ENCODE peak calls at places on chromosome 1, in seven cellular contexts. H is T-helper 2 cell; Q is AG09309; X is endothelial cell; A is stimulated activated CD4-positive, alpha-beta T cell treated with anti-CD3 and anti-CD28 coated beads, Interleukin-15, amount 100 ng/mL, for 1 hour; U is substantia nigra; G is esophagus squamous epithelium. J is an unnamed sample.

GRCh38 chr1:155049651-155050559 is 1.2 kb upstream of the ADAM15 start:
- DNase-seq in Q (no peak), U (no peak), G (no peak), X (no peak), A (no peak), H (no peak), J (no peak)

GRCh38 chr1:158008630-158009029 is 15.2 kb downstream of the KIRREL1 start:
- DNase-seq in A (no peak), H (no peak), X (no peak), U (no peak), Q (no peak), G (no peak), J (no peak)

GRCh38 chr1:21099034-21099868 is 77.4 kb downstream of the EIF4G3 start:
- DNase-seq in H (no peak), Q (no peak), X (no peak), A (no peak), U (no peak), G (no peak), J (no peak)

GRCh38 chr1:18890704-18891103 is 11.7 kb downstream of the ALDH4A1 start:
- DNase-seq in H (no peak), U (no peak), A (no peak), G (no peak), Q (no peak), X (no peak), J (no peak)

GRCh38 chr1:203361843-203362524 is 11.1 kb upstream of the FMOD start:
- DNase-seq in U (no peak), G (no peak), X (no peak), H (no peak), A (no peak), Q (no peak), J (no peak)

GRCh38 chr1:36576118-36576517 is 93.4 kb upstream of the CSF3R start:
- DNase-seq in A (peak), H (peak), U (no peak), Q (no peak), X (peak), G (no peak), J (peak)

GRCh38 chr1:248821101-248821500 is 4.6 kb downstream of the SH3BP5L start:
- DNase-seq in A (no peak), Q (peak), G (no peak), H (no peak), U (no peak), X (peak), J (peak)

GRCh38 chr1:240314845-240315746 is 223.4 kb downstream of the FMN2 start:
- DNase-seq in H (no peak), A (no peak), Q (peak), X (no peak), U (no peak), G (no peak), J (no peak)

GRCh38 chr1:27366411-27367159 is at the start of gene MAP3K6:
- DNase-seq in Q (no peak), U (peak), G (peak), H (no peak), A (no peak), X (peak), J (peak)

GRCh38 chr1:26378088-26378878 is 5.7 kb upstream of the ZNF683 start:
- DNase-seq in G (no peak), X (no peak), Q (peak), H (peak), U (no peak), A (peak), J (peak)

GRCh38 chr1:59682405-59683080 is 132.2 kb upstream of the HOOK1 start:
- DNase-seq in X (no peak), U (no peak), Q (no peak), G (no peak), A (no peak), H (no peak), J (no peak)

GRCh38 chr1:39484564-39484963 is 6.9 kb upstream of the BMP8A start:
- DNase-seq in X (no peak), A (no peak), G (no peak), U (no peak), Q (no peak), H (no peak), J (no peak)

GRCh38 chr1:18921506-18922251 is 19.3 kb upstream of the ALDH4A1 start:
- DNase-seq in Q (no peak), G (no peak), H (no peak), U (no peak), X (no peak), A (no peak), J (no peak)

GRCh38 chr1:153353226-153353947 is 4.3 kb upstream of the S100A9 start:
- DNase-seq in A (no peak), G (no peak), H (no peak), U (no peak), Q (no peak), X (peak), J (peak)

GRCh38 chr1:226404904-226405222 is 3.0 kb downstream of the PARP1 start:
- DNase-seq in Q (no peak), A (no peak), U (no peak), G (no peak), H (no peak), X (no peak), J (peak)

GRCh38 chr1:111510003-111510380 is 6.6 kb upstream of the ADORA3 start:
- DNase-seq in A (no peak), U (no peak), X (no peak), H (no peak), Q (no peak), G (no peak), J (no peak)

GRCh38 chr1:70084314-70084915 is 121.0 kb downstream of the LRRC40 start:
- DNase-seq in U (no peak), H (no peak), A (no peak), G (no peak), Q (no peak), X (no peak), J (no peak)

GRCh38 chr1:183777359-183777758 is 27.6 kb upstream of the RGL1 start:
- DNase-seq in A (no peak), X (no peak), H (no peak), G (no peak), U (no peak), Q (no peak), J (no peak)

GRCh38 chr1:236480758-236481436 is 42.9 kb upstream of the LGALS8 start:
- DNase-seq in A (no peak), H (no peak), G (no peak), X (no peak), U (no peak), Q (no peak), J (no peak)

GRCh38 chr1:203338335-203339036 is 12.4 kb downstream of the FMOD start:
- DNase-seq in X (peak), Q (no peak), H (peak), G (no peak), U (no peak), A (no peak), J (peak)

GRCh38 chr1:17149771-17150170 is 30.5 kb upstream of the PADI2 start:
- DNase-seq in A (no peak), Q (no peak), U (no peak), H (no peak), G (no peak), X (no peak), J (no peak)

GRCh38 chr1:31674626-31675025 is 29.2 kb downstream of the COL16A1 start:
- DNase-seq in Q (no peak), U (no peak), X (no peak), G (no peak), A (no peak), H (no peak), J (peak)

GRCh38 chr1:153617677-153618076 is 1.6 kb upstream of the S100A14 start:
- DNase-seq in A (no peak), H (peak), G (no peak), Q (no peak), U (no peak), X (peak), J (peak)

GRCh38 chr1:209486861-209487260 is 96.7 kb upstream of the CAMK1G start:
- DNase-seq in H (no peak), U (no peak), G (no peak), Q (no peak), A (no peak), X (no peak), J (no peak)

GRCh38 chr1:117268926-117269378 is 58.2 kb upstream of the VTCN1 start:
- DNase-seq in H (no peak), Q (no peak), A (no peak), G (no peak), X (no peak), U (no peak), J (peak)

GRCh38 chr1:183450086-183450485 is 22.2 kb upstream of the SMG7 start:
- DNase-seq in A (no peak), H (no peak), Q (no peak), U (no peak), X (no peak), G (no peak), J (no peak)

GRCh38 chr1:201896951-201897391 is 8.3 kb downstream of the SHISA4 start:
- DNase-seq in A (no peak), Q (no peak), H (no peak), U (no peak), X (no peak), G (no peak), J (no peak)

GRCh38 chr1:184945034-184945433 is 29.3 kb downstream of the NIBAN1 start:
- DNase-seq in Q (no peak), X (no peak), H (no peak), G (no peak), A (no peak), U (no peak), J (no peak)

J was measured in mesendoderm.